ENCODE peak calls at places on chromosomes 13 and 19, in four cellular contexts. B is naive thymus-derived CD8-positive, alpha-beta T cell; W is HS-27A; V is HuH-7.5. N is an unnamed sample.

GRCh38 chr19:35718345-35719041 is 690 bp downstream of the KMT2B start:
- DNase-seq in B (peak; percentile 55), W (no peak), V (no peak), N (peak; percentile 36)

GRCh38 chr13:110440946-110441731 is 120.4 kb downstream of the RAB20 start:
- DNase-seq in B (no peak), W (no peak), V (no peak), N (no peak)

GRCh38 chr13:20106751-20107150 is 54.1 kb downstream of the GJA3 start:
- DNase-seq in B (no peak), W (no peak), V (no peak), N (no peak)

GRCh38 chr13:76769238-76769859 is 116.9 kb downstream of the KCTD12 start:
- DNase-seq in B (peak; percentile 57), W (no peak), V (no peak), N (peak; percentile 39)

GRCh38 chr19:12034610-12035009 is 869 bp downstream of the ZNF433 start:
- DNase-seq in B (no peak), W (no peak), V (no peak), N (no peak)

GRCh38 chr19:45905016-45905415 is 2.6 kb upstream of the MYPOP start:
- DNase-seq in B (no peak), W (no peak), V (no peak), N (no peak)

GRCh38 chr19:1412995-1413889 is 5.9 kb downstream of the DAZAP1 start:
- DNase-seq in B (no peak), W (no peak), V (no peak), N (no peak)

GRCh38 chr19:10122066-10122465 is 2.4 kb upstream of the EIF3G start:
- DNase-seq in B (no peak), W (no peak), V (no peak), N (no peak)

GRCh38 chr13:51397262-51397933 is 55.4 kb downstream of the INTS6 start:
- DNase-seq in B (no peak), W (no peak), V (no peak), N (no peak)

GRCh38 chr19:19040417-19040816 is 7.0 kb downstream of the ARMC6 start:
- DNase-seq in B (no peak), W (no peak), V (peak; percentile 68), N (no peak)

GRCh38 chr13:90485441-90485840 is 862.0 kb upstream of the MIR17HG start:
- DNase-seq in B (no peak), W (peak; percentile 23), V (no peak), N (no peak)

GRCh38 chr19:13132471-13133166 is 14.6 kb downstream of the NACC1 start:
- DNase-seq in B (no peak), W (no peak), V (no peak), N (peak; percentile 31)

GRCh38 chr13:31504918-31505317 is 234.4 kb upstream of the RXFP2 start:
- DNase-seq in B (no peak), W (no peak), V (no peak), N (no peak)

GRCh38 chr19:39483141-39483540 is 2.5 kb downstream of the TIMM50 start:
- DNase-seq in B (no peak), W (no peak), V (no peak), N (no peak)

GRCh38 chr13:43908156-43909126 is 28.7 kb downstream of the LACC1 start:
- DNase-seq in B (peak; percentile 38), W (peak; percentile 38), V (no peak), N (no peak)

GRCh38 chr19:340620-341385 is 3.8 kb downstream of the MIER2 start:
- DNase-seq in B (no peak), W (no peak), V (no peak), N (no peak)

GRCh38 chr13:53064721-53065120 is 36.1 kb downstream of the OLFM4 start:
- DNase-seq in B (no peak), W (no peak), V (no peak), N (no peak)

GRCh38 chr13:111589321-111589720 is 268.9 kb downstream of the TEX29 start:
- DNase-seq in B (no peak), W (no peak), V (no peak), N (no peak)

GRCh38 chr19:20151617-20152145 is 15.3 kb upstream of the ZNF486 start:
- DNase-seq in B (no peak), W (no peak), V (no peak), N (no peak)

GRCh38 chr19:5200844-5201243 is 139.8 kb downstream of the PTPRS start:
- DNase-seq in B (no peak), W (no peak), V (no peak), N (no peak)

GRCh38 chr13:87553142-87553541 is 118.0 kb upstream of the SLITRK5 start:
- DNase-seq in B (no peak), W (no peak), V (no peak), N (no peak)

GRCh38 chr19:44846455-44847143 is 502 bp downstream of the NECTIN2 start:
- DNase-seq in B (peak; percentile 9), W (no peak), V (no peak), N (no peak)

GRCh38 chr19:5655412-5655811 is 24.9 kb downstream of the MICOS13 start:
- DNase-seq in B (no peak), W (no peak), V (no peak), N (no peak)

GRCh38 chr13:100197591-100198365 is 108.9 kb downstream of the PCCA start:
- DNase-seq in B (no peak), W (no peak), V (no peak), N (no peak)

GRCh38 chr13:19810996-19811881 is 28.5 kb upstream of the PSPC1 start:
- DNase-seq in B (no peak), W (no peak), V (no peak), N (no peak)

GRCh38 chr19:41861098-41861768 is 1.2 kb downstream of the RPS19 start:
- DNase-seq in B (no peak), W (no peak), V (no peak), N (no peak)

GRCh38 chr13:30158774-30159445 is 148.4 kb downstream of the KATNAL1 start:
- DNase-seq in B (peak; percentile 34), W (peak; percentile 35), V (no peak), N (no peak)

GRCh38 chr19:6774821-6775707 is 2.6 kb downstream of the VAV1 start:
- DNase-seq in B (no peak), W (no peak), V (no peak), N (no peak)

GRCh38 chr13:30355405-30355741 is 48.0 kb upstream of the KATNAL1 start:
- DNase-seq in B (peak; percentile 58), W (no peak), V (peak; percentile 15), N (no peak)

GRCh38 chr19:53076984-53077383 is 26.2 kb downstream of the ZNF160 start:
- DNase-seq in B (no peak), W (no peak), V (no peak), N (no peak)

GRCh38 chr19:54937926-54938325 is 9.4 kb downstream of the NLRP7 start:
- DNase-seq in B (no peak), W (no peak), V (no peak), N (no peak)